ENCODE peak calls at places on chromosome 21, in four cellular contexts. K is GM12865, P is fibroblast of pulmonary artery, I is HCT116. S is an unnamed sample.

GRCh38 chr21:45488839-45489479 is 53.3 kb downstream of the SLC19A1 start:
- DNase-seq in K (no peak), I (no peak), P (no peak), S (no peak)

GRCh38 chr21:36203603-36203889 is 46.9 kb downstream of the DOP1B start:
- DNase-seq in I (peak; percentile 59), P (peak; percentile 74), K (peak; percentile 49), S (peak; percentile 87)

GRCh38 chr21:32189688-32190483 is 89.0 kb downstream of the MIS18A start:
- DNase-seq in K (no peak), I (no peak), P (no peak), S (no peak)

GRCh38 chr21:33490991-33491372 is 534 bp downstream of the DNAJC28 start:
- DNase-seq in P (no peak), I (peak; percentile 7), K (no peak), S (no peak)

GRCh38 chr21:21622460-21623234 is 624.4 kb downstream of the NCAM2 start:
- DNase-seq in K (no peak), I (no peak), P (no peak), S (no peak)

GRCh38 chr21:7957713-7958064 is 2563.7 kb upstream of the TPTE start:
- DNase-seq in I (no peak), K (no peak), P (no peak), S (no peak)

GRCh38 chr21:36478207-36478701 is 1.7 kb downstream of the CLDN14 start:
- DNase-seq in K (peak; percentile 53), I (no peak), P (peak; percentile 80), S (peak; percentile 97)

GRCh38 chr21:44702111-44702972 is 5.4 kb downstream of the KRTAP10-12 start:
- DNase-seq in K (no peak), P (no peak), I (no peak), S (no peak)

GRCh38 chr21:34320006-34320405 is 43.8 kb upstream of the KCNE2 start:
- DNase-seq in I (no peak), P (no peak), K (no peak), S (no peak)

GRCh38 chr21:36918291-36918690 is 48.2 kb downstream of the HLCS start:
- DNase-seq in P (no peak), I (no peak), K (no peak), S (no peak)

GRCh38 chr21:35649186-35649585 is 411.1 kb downstream of the SETD4 start:
- DNase-seq in P (peak; percentile 56), K (no peak), I (no peak), S (peak; percentile 39)

GRCh38 chr21:14308234-14308633 is 74.7 kb downstream of the HSPA13 start:
- DNase-seq in K (no peak), P (no peak), I (no peak), S (no peak)

GRCh38 chr21:17343055-17343454 is 169.8 kb upstream of the CXADR start:
- DNase-seq in P (peak; percentile 35), K (peak; percentile 1), I (no peak), S (peak; percentile 12)

GRCh38 chr21:27244356-27244755 is 277.5 kb upstream of the ADAMTS5 start:
- DNase-seq in I (no peak), K (no peak), P (no peak), S (peak; percentile 35)

GRCh38 chr21:18252686-18253085 is 8.1 kb downstream of the CHODL start:
- DNase-seq in P (no peak), K (no peak), I (no peak), S (no peak)

GRCh38 chr21:37245151-37245550 is 22.0 kb downstream of the VPS26C start:
- DNase-seq in I (no peak), P (no peak), K (no peak), S (no peak)

GRCh38 chr21:44517175-44517899 is 22.7 kb downstream of the KRTAP10-1 start:
- DNase-seq in P (no peak), K (peak; percentile 41), I (peak; percentile 98), S (peak; percentile 32)

GRCh38 chr21:34743831-34744230 is 75.0 kb downstream of the CLIC6 start:
- DNase-seq in K (no peak), I (peak; percentile 24), P (peak; percentile 36), S (peak; percentile 84)

GRCh38 chr21:14482165-14482564 is 64.0 kb downstream of the SAMSN1 start:
- DNase-seq in K (peak; percentile 52), I (no peak), P (no peak), S (no peak)

GRCh38 chr21:34930971-34931370 is 118.1 kb downstream of the RUNX1 start:
- DNase-seq in I (no peak), K (no peak), P (peak; percentile 39), S (no peak)

GRCh38 chr21:32772281-32773047 is 909 bp upstream of the PAXBP1 start:
- DNase-seq in P (peak; percentile 26), K (peak; percentile 63), I (no peak), S (peak; percentile 31)

GRCh38 chr21:27519357-27519756 is 552.5 kb upstream of the ADAMTS5 start:
- DNase-seq in P (peak; percentile 72), I (no peak), K (no peak), S (peak; percentile 85)

DNA sequence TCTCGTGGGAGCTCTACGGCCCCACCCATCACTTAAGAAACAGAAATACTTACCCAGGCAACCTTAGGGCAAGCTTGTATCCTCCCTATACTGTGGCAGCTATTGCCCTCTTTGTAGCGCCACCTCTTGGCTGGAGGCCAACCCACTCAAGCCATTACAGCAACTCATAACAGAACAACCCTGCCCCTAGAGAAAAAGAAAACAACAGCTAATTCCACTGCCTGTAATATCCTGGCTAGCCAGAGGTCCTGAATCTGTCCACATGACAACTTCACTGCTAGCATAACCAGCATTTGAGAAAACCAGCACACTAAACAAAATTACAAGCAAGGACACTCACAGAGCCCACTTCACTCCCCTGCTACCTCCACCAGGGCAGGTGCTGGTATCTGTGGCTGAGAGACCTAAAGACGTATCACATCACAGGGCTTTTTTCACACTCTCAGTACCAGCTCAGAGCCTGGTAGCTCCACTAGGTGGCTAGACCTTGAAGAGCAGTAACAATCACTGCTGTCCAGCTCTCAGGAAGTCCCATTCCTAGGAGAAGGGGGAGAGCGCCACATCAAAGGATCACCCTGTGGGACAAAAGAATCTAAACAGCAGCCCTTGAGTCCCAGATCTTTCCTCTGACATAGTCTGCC is 14.5 kb upstream of the MX1 start:
- DNase-seq in P (no peak), I (no peak), K (peak; percentile 71), S (peak; percentile 7)
- TF ChIP-seq CTCF in P (peak; percentile 11), I (peak; percentile 16), K (peak; percentile 22), S (no peak)

DNA sequence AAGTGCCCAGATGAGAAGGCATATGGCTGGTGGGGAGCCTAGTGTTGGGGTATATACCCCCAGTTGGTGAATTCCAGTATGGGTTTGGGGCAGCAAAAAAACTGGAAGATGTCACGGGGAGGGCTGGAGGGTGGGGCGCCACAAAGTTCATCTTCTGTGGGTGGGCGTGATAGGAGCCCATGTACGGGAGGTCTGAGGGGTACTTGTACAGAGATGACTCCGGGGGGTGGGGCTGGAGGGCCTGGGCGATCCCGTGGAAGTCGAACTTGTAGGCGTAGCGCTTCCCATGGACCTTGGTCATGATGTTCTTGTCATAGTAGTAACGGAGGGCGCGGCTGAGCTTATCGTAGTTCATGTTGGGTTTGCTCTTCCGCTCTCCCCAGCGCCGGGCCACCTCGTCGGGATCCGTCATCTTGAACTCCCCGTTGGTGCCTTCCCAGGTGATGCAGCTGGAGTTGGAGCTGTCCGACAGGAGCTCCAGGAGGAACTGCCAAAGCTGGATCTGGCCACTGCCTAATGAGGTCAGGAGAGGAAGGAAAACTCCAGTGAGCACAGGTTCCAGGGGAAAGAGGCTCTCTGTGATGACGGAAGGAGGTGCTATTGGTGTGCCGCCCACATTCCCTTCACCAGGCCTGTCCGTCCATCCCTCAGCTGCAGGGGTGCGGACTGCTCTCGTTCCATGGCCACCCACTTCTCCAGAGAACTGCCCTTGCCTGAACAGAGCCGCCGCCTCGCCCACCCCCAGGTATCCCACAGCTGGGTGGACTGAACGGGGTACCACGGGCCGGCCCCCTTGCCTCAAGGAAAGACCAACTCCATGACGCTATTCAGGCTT is 114.6 kb downstream of the ERG start:
- DNase-seq in I (no peak), K (no peak), P (no peak), S (no peak)
- H3K4me3 ChIP-seq in I (no peak overlapping the region), K (no peak overlapping the region), P (no peak overlapping the region), S (no peak overlapping the region)

DNA sequence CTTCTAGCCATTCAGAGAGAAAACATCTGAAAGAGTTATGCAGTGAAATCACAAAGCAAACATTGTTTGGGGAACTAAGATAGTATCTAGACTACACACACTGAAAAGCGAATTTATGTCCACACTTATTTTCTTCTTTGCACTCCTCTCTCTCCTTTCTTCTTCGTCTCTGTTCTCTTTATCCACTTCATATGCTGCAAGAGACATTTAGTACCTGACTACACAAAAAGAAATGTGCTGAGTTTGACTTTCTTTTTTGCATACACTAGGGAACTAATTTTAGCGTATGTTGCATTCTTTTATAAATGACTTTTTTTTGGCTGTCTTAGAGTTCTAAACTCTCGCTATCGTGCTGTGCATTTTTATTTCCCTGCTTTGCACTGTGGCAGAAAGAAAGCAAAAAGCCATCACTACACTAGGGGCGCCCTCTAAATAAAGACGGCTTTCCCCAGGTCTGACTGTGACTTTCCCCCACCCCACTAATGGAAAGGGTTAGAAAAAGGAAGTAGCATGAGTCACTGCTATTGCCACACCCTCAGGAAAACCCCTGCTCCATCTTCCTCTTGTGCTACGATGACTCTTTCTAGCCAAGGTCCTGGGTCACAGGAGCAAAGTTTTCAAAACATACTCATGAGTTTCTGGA is 65.7 kb downstream of the MAP3K7CL start:
- DNase-seq in K (peak; percentile 91), I (peak; percentile 77), P (peak; percentile 96), S (peak; percentile 93)
- TF ChIP-seq CTCF in K (peak; percentile 63), I (peak; percentile 54), P (peak; percentile 55), S (peak; percentile 59)

GRCh38 chr21:38256599-38257302 is at the start of gene KCNJ15:
- DNase-seq in I (no peak), K (no peak), P (no peak), S (no peak)
- H3K4me3 ChIP-seq in I (no peak within 1 kb of the TSS), K (no peak within 1 kb of the TSS), P (no peak within 1 kb of the TSS), S (no peak within 1 kb of the TSS)

GRCh38 chr21:24023936-24024335 is 1583.3 kb downstream of the MRPL39 start:
- DNase-seq in P (no peak), K (no peak), I (no peak), S (no peak)

GRCh38 chr21:24023402-24023801 is 1583.9 kb downstream of the MRPL39 start:
- DNase-seq in K (no peak), P (no peak), I (no peak), S (no peak)

DNA sequence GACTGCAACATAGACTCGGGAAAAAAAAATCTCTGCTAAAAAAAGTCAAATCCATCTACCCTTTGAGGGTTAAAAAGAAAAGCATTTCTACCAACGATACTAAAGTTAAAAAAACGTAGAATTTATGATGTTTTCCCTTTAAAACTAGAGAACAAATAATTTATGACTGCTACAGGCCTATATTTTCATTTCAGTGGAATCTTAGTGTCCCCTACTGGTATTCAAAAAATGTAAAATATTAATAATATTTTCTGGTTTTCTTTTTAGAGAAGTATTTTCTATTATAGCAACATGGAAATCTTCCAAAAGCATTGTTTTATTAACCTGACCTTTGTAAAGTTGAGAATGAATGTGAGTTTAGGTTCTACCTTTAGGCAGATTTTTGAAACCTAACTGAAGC is 1582.2 kb downstream of the MRPL39 start:
- DNase-seq in K (no peak), I (no peak), P (no peak), S (no peak)
- TF ChIP-seq CTCF in K (no peak), I (no peak), P (no peak), S (no peak)

GRCh38 chr21:42426424-42426823 is 22.7 kb downstream of the UBASH3A start:
- DNase-seq in I (no peak), K (peak; percentile 83), P (no peak), S (no peak)
- H3K4me3 ChIP-seq in I (no peak overlapping the region), K (no peak overlapping the region), P (no peak overlapping the region), S (no peak overlapping the region)

GRCh38 chr21:25929859-25930520 is 195.2 kb downstream of the GABPA start:
- DNase-seq in K (no peak), I (no peak), P (peak; percentile 60), S (peak; percentile 46)
- TF ChIP-seq CTCF in K (no peak), I (no peak), P (no peak), S (peak; percentile 12)

GRCh38 chr21:38416791-38417190 is 81.5 kb downstream of the ERG start:
- DNase-seq in I (no peak), K (no peak), P (no peak), S (no peak)
- H3K4me3 ChIP-seq in I (no peak overlapping the region), K (no peak overlapping the region), P (no peak overlapping the region), S (no peak overlapping the region)

S was measured in cardiac fibroblast.